ENCODE peak calls at places on chromosomes 4 and X, in seven cellular contexts. I is lower leg skin, E is GM12892, N is tibial nerve, B is Peyer's patch, O is prostate gland, L is heart left ventricle. T is an unnamed sample.

GRCh38 chrX:72408885-72409284 is 103.2 kb upstream of the CITED1 start:
- DNase-seq in L (no peak), E (no peak), O (no peak), I (no peak), B (no peak), N (no peak), T (no peak)

GRCh38 chr4:158538176-158538575 is 16.5 kb downstream of the RXFP1 start:
- DNase-seq in I (no peak), L (no peak), E (no peak), B (no peak), N (no peak), O (no peak), T (no peak)

GRCh38 chrX:5957506-5957905 is 271.2 kb downstream of the NLGN4X start:
- DNase-seq in L (no peak), B (no peak), E (no peak), O (no peak), N (no peak), I (no peak), T (no peak)

GRCh38 chr4:188975271-188975670 is 836.0 kb downstream of the TRIML1 start:
- DNase-seq in O (no peak), B (no peak), N (no peak), E (no peak), L (no peak), I (no peak), T (no peak)

GRCh38 chrX:78650906-78651437 is 8.2 kb downstream of the RTL3 start:
- DNase-seq in I (no peak), O (no peak), E (no peak), L (no peak), N (no peak), B (no peak), T (no peak)

GRCh38 chr4:110010797-110011196 is 98.1 kb downstream of the EGF start:
- DNase-seq in L (no peak), I (no peak), O (no peak), E (no peak), N (no peak), B (no peak), T (no peak)

GRCh38 chrX:24956828-24957227 is 58.9 kb downstream of the ARX start:
- DNase-seq in B (no peak), N (no peak), E (no peak), I (no peak), O (no peak), L (no peak), T (no peak)

GRCh38 chr4:1036976-1037810 is 25.8 kb downstream of the FGFRL1 start:
- DNase-seq in I (no peak), L (no peak), B (no peak), O (no peak), E (no peak), N (no peak), T (no peak)

GRCh38 chr4:15677507-15677988 is 4.1 kb upstream of the FAM200B start:
- DNase-seq in O (no peak), L (no peak), B (no peak), N (no peak), E (no peak), I (no peak), T (peak; percentile 31)

GRCh38 chr4:21801661-21802355 is 146.8 kb downstream of the KCNIP4 start:
- DNase-seq in E (no peak), L (no peak), B (no peak), O (no peak), I (no peak), N (no peak), T (no peak)

GRCh38 chr4:54063737-54064316 is 578 bp downstream of the CHIC2 start:
- DNase-seq in L (peak; percentile 63), O (peak; percentile 22), I (peak; percentile 90), N (peak; percentile 30), E (peak; percentile 19), B (peak; percentile 50), T (peak; percentile 70)

GRCh38 chr4:88802585-88803285 is 105.1 kb upstream of the NAP1L5 start:
- DNase-seq in B (no peak), N (no peak), O (no peak), L (no peak), E (no peak), I (no peak), T (no peak)

GRCh38 chrX:155188786-155189185 is 27.5 kb upstream of the VBP1 start:
- DNase-seq in O (no peak), L (no peak), N (no peak), I (no peak), E (no peak), B (no peak), T (no peak)

GRCh38 chr4:117577686-117578085 is 456.6 kb upstream of the NDST3 start:
- DNase-seq in O (no peak), B (no peak), I (no peak), N (no peak), E (no peak), L (no peak), T (no peak)

GRCh38 chr4:7034262-7035081 is 8.7 kb upstream of the TADA2B start:
- DNase-seq in I (no peak), E (no peak), L (no peak), B (no peak), O (peak; percentile 37), N (no peak), T (no peak)

GRCh38 chr4:139887962-139888735 is 222.5 kb downstream of the MGST2 start:
- DNase-seq in L (no peak), N (no peak), B (no peak), E (peak; percentile 17), O (peak; percentile 82), I (no peak), T (no peak)

GRCh38 chrX:13090261-13091110 is 46.1 kb upstream of the FAM9C start:
- DNase-seq in E (no peak), B (no peak), I (no peak), O (no peak), L (no peak), N (peak; percentile 18), T (peak; percentile 2)

GRCh38 chrX:77875372-77875771 is 19.9 kb downstream of the MAGT1 start:
- DNase-seq in E (no peak), O (no peak), I (no peak), N (no peak), L (no peak), B (no peak), T (no peak)

GRCh38 chr4:28686618-28687017 is 1826.0 kb downstream of the STIM2 start:
- DNase-seq in B (no peak), I (no peak), O (no peak), L (peak; percentile 45), N (no peak), E (no peak), T (peak; percentile 19)

GRCh38 chr4:38669233-38669632 is 5.2 kb downstream of the KLF3 start:
- DNase-seq in E (no peak), N (no peak), L (no peak), O (no peak), I (no peak), B (no peak), T (peak; percentile 80)

GRCh38 chr4:182839256-182839655 is 77.9 kb downstream of the DCTD start:
- DNase-seq in E (no peak), L (no peak), N (no peak), I (no peak), B (no peak), O (no peak), T (no peak)

GRCh38 chr4:2552806-2553205 is 16.4 kb downstream of the FAM193A start:
- DNase-seq in E (no peak), B (no peak), O (no peak), N (no peak), I (no peak), L (no peak), T (no peak)

GRCh38 chr4:1360423-1361283 is 13.6 kb downstream of the UVSSA start:
- DNase-seq in B (no peak), N (peak; percentile 32), I (no peak), L (no peak), E (no peak), O (no peak), T (no peak)

GRCh38 chr4:136864580-136865185 is 667.6 kb downstream of the PCDH18 start:
- DNase-seq in N (peak; percentile 78), B (no peak), I (no peak), O (peak; percentile 18), E (no peak), L (no peak), T (peak; percentile 77)

GRCh38 chrX:117511379-117511778 is 605.2 kb downstream of the KLHL13 start:
- DNase-seq in I (no peak), N (no peak), B (no peak), E (no peak), L (no peak), O (no peak), T (no peak)

GRCh38 chr4:5043579-5043978 is 7.7 kb upstream of the STK32B start:
- DNase-seq in E (no peak), N (no peak), O (no peak), L (no peak), I (peak; percentile 40), B (no peak), T (no peak)

GRCh38 chr4:95551653-95552052 is 2.9 kb upstream of the UNC5C start:
- DNase-seq in E (no peak), N (no peak), B (no peak), I (no peak), O (no peak), L (no peak), T (no peak)

DNA sequence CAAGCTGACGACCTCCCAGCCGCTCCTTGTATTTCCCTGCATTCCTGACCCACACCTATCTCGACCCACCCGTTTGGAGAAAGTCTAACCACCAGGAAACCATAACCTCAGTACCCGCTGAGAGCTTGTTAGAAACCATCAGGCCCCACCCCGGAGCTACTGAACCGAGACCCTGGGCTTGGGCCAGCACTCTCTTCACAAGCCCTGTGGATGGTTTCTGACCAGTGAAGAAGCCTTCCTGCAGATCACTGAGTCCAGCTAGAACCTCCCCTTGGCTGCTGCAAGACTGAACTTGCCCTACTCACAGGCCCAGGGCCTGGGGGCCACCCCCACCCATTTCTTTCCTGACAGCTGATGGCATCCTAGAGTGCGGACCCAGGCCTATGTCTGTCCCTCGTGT is 26.6 kb upstream of the ZNF185 start:
- DNase-seq in L (no peak), N (no peak), E (no peak), O (no peak), B (no peak), I (no peak), T (no peak)
- TF ChIP-seq POLR2A in L (no peak), N (no peak), E (no peak), O (no peak), B (no peak), I (no peak), T (no peak)

GRCh38 chrX:3076416-3076991 is 35.2 kb downstream of the ARSF start:
- DNase-seq in I (no peak), E (no peak), L (no peak), N (no peak), O (no peak), B (no peak), T (no peak)
- TF ChIP-seq POLR2A in I (no peak), E (no peak), L (no peak), N (no peak), O (no peak), B (no peak), T (no peak)

GRCh38 chrX:9997524-9997923 is 30.4 kb downstream of the CLDN34 start:
- DNase-seq in I (no peak), L (no peak), B (no peak), O (no peak), N (no peak), E (no peak), T (no peak)
- TF ChIP-seq POLR2A in I (no peak), L (no peak), B (no peak), O (no peak), N (no peak), E (no peak), T (no peak)

DNA sequence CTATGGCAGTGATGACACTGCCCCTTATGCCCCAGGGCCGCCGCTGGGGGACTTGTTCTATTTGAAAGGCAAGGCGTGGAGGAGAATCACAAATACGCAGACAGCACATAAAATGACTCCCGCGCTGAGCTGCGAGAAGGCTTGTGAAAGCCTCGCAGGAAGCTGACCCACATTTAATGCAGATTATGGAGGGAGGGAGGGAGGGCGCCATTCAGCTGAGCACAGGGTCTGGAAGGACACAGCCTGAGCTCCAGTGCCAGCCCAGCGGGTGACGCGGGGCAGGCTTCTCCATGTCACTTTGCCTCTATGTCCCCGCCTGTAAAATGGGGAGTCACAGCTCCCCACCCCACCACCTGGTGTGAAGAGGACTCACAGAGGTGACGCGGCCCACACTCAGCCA is 14.3 kb downstream of the ABLIM2 start:
- DNase-seq in E (no peak), I (no peak), N (no peak), B (no peak), O (no peak), L (no peak), T (no peak)
- TF ChIP-seq POLR2A in E (no peak), I (no peak), N (no peak), B (no peak), O (no peak), L (no peak), T (no peak)

T was measured in erythroblast.